ENCODE peak calls at places on chromosomes 2 and 18, in six cellular contexts. R is neural crest cell, Y is A549, L is testis, B is lung, O is heart left ventricle. K is an unnamed sample.

GRCh38 chr2:238999290-238999741 is 151.4 kb downstream of the TWIST2 start:
- DNase-seq in R (no peak), Y (no peak), B (no peak), O (no peak), L (peak; percentile 42), K (no peak)

GRCh38 chr2:99771691-99772333 is 282.0 kb upstream of the REV1 start:
- DNase-seq in L (no peak), O (peak; percentile 28), R (no peak), Y (no peak), B (peak; percentile 37), K (no peak)

GRCh38 chr2:231709636-231709980 is 1.3 kb downstream of the PTMA start:
- DNase-seq in L (peak; percentile 61), B (peak; percentile 64), Y (peak; percentile 62), R (no peak), O (peak; percentile 47), K (no peak)

GRCh38 chr2:164792316-164793127 is 49.1 kb downstream of the COBLL1 start:
- DNase-seq in O (no peak), B (no peak), L (no peak), Y (peak; percentile 34), R (no peak), K (no peak)

GRCh38 chr2:25316101-25316500 is 25.6 kb downstream of the DNMT3A start:
- DNase-seq in O (no peak), B (peak; percentile 46), Y (no peak), L (no peak), R (no peak), K (no peak)

GRCh38 chr18:74493689-74494088 is 2.5 kb upstream of the CNDP2 start:
- DNase-seq in L (peak; percentile 65), O (peak; percentile 42), B (no peak), Y (peak; percentile 82), R (no peak), K (no peak)

GRCh38 chr2:239463541-239464165 is 62.8 kb upstream of the HDAC4 start:
- DNase-seq in Y (no peak), O (no peak), L (no peak), B (no peak), R (no peak), K (no peak)

GRCh38 chr2:10355471-10356458 is 53.1 kb downstream of the HPCAL1 start:
- DNase-seq in Y (no peak), O (no peak), B (no peak), L (peak; percentile 69), R (no peak), K (no peak)

GRCh38 chr18:58284699-58285490 is 240.9 kb downstream of the NEDD4L start:
- DNase-seq in L (no peak), Y (no peak), O (no peak), B (no peak), R (no peak), K (no peak)

GRCh38 chr18:6547476-6547875 is 132.8 kb upstream of the L3MBTL4 start:
- DNase-seq in O (no peak), R (no peak), B (no peak), Y (no peak), L (no peak), K (no peak)

GRCh38 chr2:108968619-108969018 is 20.4 kb downstream of the EDAR start:
- DNase-seq in R (no peak), L (no peak), O (no peak), Y (no peak), B (no peak), K (no peak)

GRCh38 chr2:109069430-109070194 is 59.4 kb upstream of the SH3RF3 start:
- DNase-seq in O (no peak), B (no peak), L (no peak), Y (no peak), R (no peak), K (no peak)

GRCh38 chr2:234447963-234448362 is 48.9 kb downstream of the ARL4C start:
- DNase-seq in O (no peak), Y (peak; percentile 29), B (no peak), L (no peak), R (no peak), K (no peak)

GRCh38 chr2:238924496-238925195 is 76.8 kb downstream of the TWIST2 start:
- DNase-seq in L (no peak), B (no peak), R (no peak), Y (no peak), O (no peak), K (no peak)

GRCh38 chr18:3121256-3121655 is 98.5 kb downstream of the MYOM1 start:
- DNase-seq in Y (no peak), R (no peak), L (no peak), O (no peak), B (no peak), K (no peak)

GRCh38 chr2:72148391-72148974 is 821 bp upstream of the CYP26B1 start:
- DNase-seq in Y (peak; percentile 40), O (no peak), R (no peak), L (no peak), B (peak; percentile 10), K (no peak)

GRCh38 chr18:7206231-7206630 is 24.7 kb upstream of the LRRC30 start:
- DNase-seq in R (no peak), B (no peak), O (no peak), L (no peak), Y (no peak), K (no peak)

DNA sequence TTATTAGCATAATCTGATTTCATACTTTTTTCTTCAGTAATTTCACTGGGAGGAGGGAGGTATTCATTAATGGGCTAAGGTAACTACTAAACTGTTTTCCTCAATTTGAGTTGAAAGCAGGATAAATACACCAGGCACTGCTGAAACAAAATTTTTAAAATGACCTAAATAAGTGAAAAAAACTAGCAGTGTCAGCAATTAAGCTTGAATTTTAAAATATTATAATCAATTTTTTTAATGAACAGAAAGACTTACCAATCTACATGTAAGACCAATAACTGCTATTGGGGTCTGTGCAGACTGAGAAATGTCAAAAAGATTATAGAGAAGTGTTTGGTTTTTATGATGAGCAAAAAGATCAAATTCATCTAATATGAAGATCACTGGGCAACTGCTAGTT is 68.4 kb downstream of the ORC4 start:
- DNase-seq in B (no peak), Y (no peak), O (no peak), R (no peak), L (no peak), K (no peak)
- TF ChIP-seq CTCF in B (no peak), Y (no peak), O (no peak), R (no peak), L (no peak), K (no peak)

GRCh38 chr2:85246348-85246747 is 81.4 kb downstream of the TGOLN2 start:
- DNase-seq in L (no peak), R (no peak), Y (no peak), O (no peak), B (no peak), K (no peak)

GRCh38 chr2:85242321-85242720 is 85.5 kb downstream of the TGOLN2 start:
- DNase-seq in L (no peak), B (no peak), R (no peak), O (no peak), Y (no peak), K (no peak)

GRCh38 chr2:85245891-85246290 is 81.9 kb downstream of the TGOLN2 start:
- DNase-seq in Y (no peak), L (no peak), R (no peak), O (no peak), B (no peak), K (no peak)

GRCh38 chr2:85244798-85245197 is 83.0 kb downstream of the TGOLN2 start:
- DNase-seq in R (no peak), O (no peak), Y (no peak), L (no peak), B (no peak), K (no peak)

GRCh38 chr2:85243101-85244072 is 84.4 kb downstream of the TGOLN2 start:
- DNase-seq in L (no peak), R (peak; percentile 60), Y (peak; percentile 51), O (peak; percentile 56), B (peak; percentile 61), K (peak; percentile 39)
- TF ChIP-seq CTCF in L (peak; percentile 19), R (peak; percentile 61), Y (peak; percentile 34), O (peak; percentile 47), B (no peak), K (no peak)

DNA sequence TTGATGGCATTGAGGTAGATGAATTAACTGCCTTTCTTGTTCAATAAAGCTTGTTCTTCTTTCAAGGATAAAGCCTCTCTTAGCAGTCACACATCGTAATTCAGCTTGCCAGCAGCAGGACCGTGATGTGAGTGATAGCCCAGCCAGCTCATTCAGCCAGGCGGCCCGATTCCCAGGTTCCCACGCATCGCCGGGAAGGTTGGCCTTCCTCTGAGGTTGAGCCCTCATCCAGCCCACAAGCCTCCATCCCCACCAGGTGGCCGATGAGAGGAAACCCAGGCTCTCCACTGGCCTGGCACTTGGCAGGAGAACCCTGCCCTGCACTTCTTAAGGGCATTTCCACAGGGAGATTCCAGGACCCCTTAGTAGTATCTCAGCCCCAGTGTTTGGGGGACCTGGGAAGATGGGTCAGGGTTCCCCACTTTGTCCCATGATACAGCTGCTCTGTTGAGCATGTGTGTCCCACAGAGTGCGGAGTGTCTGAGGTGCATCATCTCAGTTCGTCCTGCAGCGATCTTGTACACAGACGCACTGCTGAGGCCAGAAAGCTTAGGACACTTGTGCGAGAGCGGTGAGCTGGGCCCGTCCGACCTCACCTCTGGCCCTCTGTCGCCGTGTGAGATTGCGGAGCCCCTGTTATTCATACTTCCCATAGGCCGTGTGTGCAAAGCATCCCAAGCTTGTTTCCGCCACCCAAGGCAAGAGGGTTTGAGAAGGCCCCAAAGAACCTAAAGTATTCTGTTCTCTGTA is 4.9 kb downstream of the AGAP1 start:
- DNase-seq in O (no peak), B (no peak), R (no peak), L (peak; percentile 43), Y (peak; percentile 44), K (no peak)
- TF ChIP-seq CTCF in O (no peak), B (no peak), R (no peak), L (no peak), Y (peak; percentile 24), K (no peak)

GRCh38 chr2:63159262-63159661 is 108.6 kb downstream of the OTX1 start:
- DNase-seq in Y (no peak), L (no peak), B (no peak), O (no peak), R (no peak), K (no peak)

GRCh38 chr2:63163231-63163845 is 112.7 kb downstream of the OTX1 start:
- DNase-seq in Y (no peak), L (no peak), O (no peak), B (no peak), R (no peak), K (no peak)
- TF ChIP-seq CTCF in Y (no peak), L (no peak), O (no peak), B (no peak), R (peak; percentile 37), K (no peak)

GRCh38 chr2:134766583-134766982 is 47.8 kb upstream of the TMEM163 start:
- DNase-seq in Y (no peak), L (no peak), B (no peak), R (no peak), O (no peak), K (no peak)

GRCh38 chr2:134764164-134764563 is 45.4 kb upstream of the TMEM163 start:
- DNase-seq in B (no peak), R (no peak), L (peak; percentile 33), O (no peak), Y (no peak), K (no peak)

GRCh38 chr2:134762508-134762907 is 43.7 kb upstream of the TMEM163 start:
- DNase-seq in O (no peak), R (no peak), Y (no peak), L (no peak), B (no peak), K (no peak)

GRCh38 chr2:134763164-134763710 is 44.4 kb upstream of the TMEM163 start:
- DNase-seq in O (no peak), L (no peak), R (no peak), Y (no peak), B (no peak), K (no peak)

GRCh38 chr2:134765987-134766386 is 47.2 kb upstream of the TMEM163 start:
- DNase-seq in Y (no peak), R (no peak), O (no peak), L (no peak), B (no peak), K (no peak)
- TF ChIP-seq CTCF in Y (no peak), R (no peak), O (no peak), L (no peak), B (no peak), K (no peak)

GRCh38 chr18:77061946-77062517 is 70.6 kb downstream of the MBP start:
- DNase-seq in R (no peak), Y (no peak), O (no peak), B (no peak), L (peak; percentile 38), K (no peak)
- TF ChIP-seq CTCF in R (no peak), Y (no peak), O (peak; percentile 18), B (no peak), L (no peak), K (no peak)

K was measured in omental fat pad.